ENCODE peak calls at places on chromosomes 11 and 22, in nine cellular contexts. B is thoracic aorta; E is right atrium auricular region; O is lower lobe of right lung; Y is MM.1S; P is naive thymus-derived CD4-positive, alpha-beta T cell; L is tibial nerve; M is Caco-2; Z is heart right ventricle. H is an unnamed sample. For H3K36me3 and H3K4me1, the result is how much of the 10 kb centered on the place peaks cover.

GRCh38 chr11:120517390-120518315 is 6.1 kb downstream of the GRIK4 start:
- DNase-seq in B (no peak), E (no peak), O (peak), Y (no peak), P (no peak), L (no peak), M (no peak), Z (no peak), H (no peak)

GRCh38 chr11:34209809-34210208 is 104.4 kb downstream of the NAT10 start:
- DNase-seq in B (no peak), E (no peak), O (no peak), Y (no peak), P (no peak), L (no peak), M (no peak), Z (no peak), H (no peak)

GRCh38 chr22:32317524-32317923 is 40.1 kb upstream of the RFPL3 start:
- DNase-seq in B (no peak), E (peak), O (no peak), Y (no peak), P (no peak), L (no peak), M (no peak), Z (no peak), H (no peak)

GRCh38 chr11:64877390-64878222 is 815 bp downstream of the EHD1 start:
- DNase-seq in B (no peak), E (no peak), O (no peak), Y (no peak), P (no peak), L (no peak), M (no peak), Z (no peak), H (no peak)

GRCh38 chr11:13440100-13440855 is 22.7 kb downstream of the BTBD10 start:
- DNase-seq in B (no peak), E (no peak), O (no peak), Y (no peak), P (no peak), L (no peak), M (no peak), Z (peak), H (peak)

GRCh38 chr22:23218867-23219251 is 38.5 kb downstream of the BCR start:
- DNase-seq in B (no peak), E (no peak), O (peak), Y (no peak), P (no peak), L (no peak), M (no peak), Z (no peak), H (peak)

GRCh38 chr11:74380746-74381439 is 17.3 kb downstream of the PGM2L1 start:
- DNase-seq in B (no peak), E (no peak), O (no peak), Y (no peak), P (no peak), L (no peak), M (no peak), Z (no peak), H (no peak)

GRCh38 chr11:29343465-29344333 is 673.1 kb downstream of the KCNA4 start:
- DNase-seq in B (no peak), E (no peak), O (peak), Y (peak), P (peak), L (peak), M (peak), Z (peak), H (peak)

GRCh38 chr11:22725079-22725478 is 58.7 kb downstream of the GAS2 start:
- DNase-seq in B (no peak), E (no peak), O (no peak), Y (no peak), P (no peak), L (no peak), M (no peak), Z (no peak), H (no peak)

GRCh38 chr11:119169272-119169719 is 771 bp downstream of the NLRX1 start:
- DNase-seq in B (no peak), E (peak), O (peak), Y (no peak), P (peak), L (no peak), M (no peak), Z (peak), H (no peak)

GRCh38 chr11:75241036-75241905 is 697 bp downstream of the TPBGL start:
- DNase-seq in B (no peak), E (peak), O (peak), Y (peak), P (peak), L (peak), M (peak), Z (peak), H (peak)

GRCh38 chr22:31279327-31279669 is 13.0 kb downstream of the PIK3IP1 start:
- DNase-seq in B (no peak), E (no peak), O (no peak), Y (no peak), P (no peak), L (no peak), M (no peak), Z (no peak), H (no peak)

GRCh38 chr22:27504854-27505253 is 296.7 kb downstream of the MN1 start:
- DNase-seq in B (no peak), E (no peak), O (no peak), Y (no peak), P (no peak), L (no peak), M (no peak), Z (no peak), H (no peak)

GRCh38 chr11:69746140-69746539 is 29.0 kb downstream of the FGF4 start:
- DNase-seq in B (no peak), E (no peak), O (no peak), Y (no peak), P (no peak), L (no peak), M (no peak), Z (no peak), H (peak)

GRCh38 chr11:105000167-105000566 is 22.8 kb downstream of the CASP5 start:
- DNase-seq in B (no peak), E (no peak), O (no peak), Y (no peak), P (no peak), L (no peak), M (peak), Z (no peak), H (no peak)

GRCh38 chr11:125892071-125892470 is 4.6 kb downstream of the HYLS1 start:
- DNase-seq in B (no peak), E (no peak), O (no peak), Y (no peak), P (no peak), L (no peak), M (no peak), Z (no peak), H (peak)

GRCh38 chr11:125890447-125891100 is 3.1 kb downstream of the HYLS1 start:
- DNase-seq in B (no peak), E (no peak), O (no peak), Y (no peak), P (no peak), L (no peak), M (no peak), Z (no peak), H (peak)

GRCh38 chr11:125887373-125888324 is at the start of gene HYLS1:
- DNase-seq in B (peak), E (peak), O (peak), Y (peak), P (peak), L (peak), M (peak), Z (peak), H (peak)

GRCh38 chr11:125892994-125893393 is 5.5 kb downstream of the HYLS1 start:
- DNase-seq in B (no peak), E (no peak), O (no peak), Y (no peak), P (no peak), L (no peak), M (no peak), Z (no peak), H (no peak)
- H3K36me3 ChIP-seq in B (under half), E (under half), O (half or more), Y (under half), P (under half), L (under half), M (under half), Z (under half), H (under half)

DNA sequence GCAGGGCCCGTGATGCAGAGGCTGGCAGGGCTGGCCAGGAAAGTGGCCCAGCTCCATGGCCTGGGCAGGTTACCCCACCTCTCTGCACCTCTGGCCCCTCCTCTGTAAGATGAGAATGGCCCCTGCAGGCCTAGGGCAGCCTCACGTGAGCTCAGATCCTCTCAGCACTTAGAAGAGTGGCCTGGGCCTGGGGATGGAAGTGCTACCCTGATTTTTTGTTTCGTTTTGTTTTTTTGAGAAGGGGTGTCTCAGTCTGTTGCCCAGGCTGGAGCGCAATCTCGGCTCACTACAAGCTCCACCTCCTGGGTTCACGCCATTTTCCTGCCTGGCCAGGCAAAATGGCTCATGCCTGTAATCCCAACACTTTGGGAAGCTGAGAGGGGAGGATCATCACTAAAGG is 982 bp downstream of the APOBEC3H start:
- DNase-seq in B (no peak), E (no peak), O (no peak), Y (peak), P (no peak), L (no peak), M (no peak), Z (no peak), H (no peak)
- H3K4me1 ChIP-seq in B (under half), E (under half), O (under half), Y (under half), P (half or more), L (under half), M (under half), Z (under half), H (under half)

GRCh38 chr11:88404363-88404762 is 66.8 kb upstream of the CTSC start:
- DNase-seq in B (no peak), E (no peak), O (no peak), Y (no peak), P (no peak), L (no peak), M (no peak), Z (no peak), H (no peak)

GRCh38 chr11:88402192-88402715 is 64.7 kb upstream of the CTSC start:
- DNase-seq in B (no peak), E (no peak), O (no peak), Y (no peak), P (no peak), L (no peak), M (no peak), Z (no peak), H (peak)

GRCh38 chr11:88405853-88406252 is 68.3 kb upstream of the CTSC start:
- DNase-seq in B (no peak), E (no peak), O (no peak), Y (no peak), P (no peak), L (no peak), M (no peak), Z (no peak), H (no peak)

GRCh38 chr11:88404932-88405710 is 67.6 kb upstream of the CTSC start:
- DNase-seq in B (no peak), E (no peak), O (no peak), Y (no peak), P (no peak), L (no peak), M (no peak), Z (no peak), H (no peak)

DNA sequence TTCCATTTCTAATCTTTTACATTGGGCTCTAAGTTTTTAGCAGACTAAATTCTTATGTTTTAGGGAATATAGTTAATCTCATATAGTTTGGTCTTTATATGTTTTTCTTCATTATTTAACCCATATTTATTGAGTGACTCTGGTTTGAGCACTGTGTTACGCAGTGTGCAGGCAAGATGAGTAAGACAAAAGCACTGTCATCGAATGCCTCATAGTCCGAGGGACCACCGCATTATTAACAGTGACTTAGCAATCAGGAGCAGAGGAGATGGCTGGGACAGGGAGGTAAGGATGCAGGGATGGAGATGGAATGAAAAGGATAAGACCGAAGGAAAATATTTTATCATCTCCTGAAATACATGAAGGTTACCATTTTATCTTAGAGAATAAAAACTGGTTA is 65.2 kb upstream of the CTSC start:
- DNase-seq in B (no peak), E (no peak), O (no peak), Y (no peak), P (no peak), L (no peak), M (no peak), Z (no peak), H (no peak)
- H3K4me3 ChIP-seq in B (no peak), E (no peak), O (no peak), Y (no peak), P (no peak), L (no peak), M (no peak), Z (no peak), H (no peak)

GRCh38 chr11:61309739-61310138 is 14.6 kb upstream of the VWCE start:
- DNase-seq in B (no peak), E (no peak), O (no peak), Y (no peak), P (no peak), L (no peak), M (no peak), Z (no peak), H (no peak)
- H3K36me3 ChIP-seq in B (half or more), E (half or more), O (half or more), Y (under half), P (under half), L (under half), M (under half), Z (under half), H (half or more)

GRCh38 chr11:95688501-95689222 is 100.9 kb downstream of the FAM76B start:
- DNase-seq in B (no peak), E (no peak), O (no peak), Y (no peak), P (no peak), L (no peak), M (no peak), Z (no peak), H (no peak)
- H3K4me1 ChIP-seq in B (under half), E (under half), O (under half), Y (under half), P (under half), L (under half), M (under half), Z (under half), H (under half)

DNA sequence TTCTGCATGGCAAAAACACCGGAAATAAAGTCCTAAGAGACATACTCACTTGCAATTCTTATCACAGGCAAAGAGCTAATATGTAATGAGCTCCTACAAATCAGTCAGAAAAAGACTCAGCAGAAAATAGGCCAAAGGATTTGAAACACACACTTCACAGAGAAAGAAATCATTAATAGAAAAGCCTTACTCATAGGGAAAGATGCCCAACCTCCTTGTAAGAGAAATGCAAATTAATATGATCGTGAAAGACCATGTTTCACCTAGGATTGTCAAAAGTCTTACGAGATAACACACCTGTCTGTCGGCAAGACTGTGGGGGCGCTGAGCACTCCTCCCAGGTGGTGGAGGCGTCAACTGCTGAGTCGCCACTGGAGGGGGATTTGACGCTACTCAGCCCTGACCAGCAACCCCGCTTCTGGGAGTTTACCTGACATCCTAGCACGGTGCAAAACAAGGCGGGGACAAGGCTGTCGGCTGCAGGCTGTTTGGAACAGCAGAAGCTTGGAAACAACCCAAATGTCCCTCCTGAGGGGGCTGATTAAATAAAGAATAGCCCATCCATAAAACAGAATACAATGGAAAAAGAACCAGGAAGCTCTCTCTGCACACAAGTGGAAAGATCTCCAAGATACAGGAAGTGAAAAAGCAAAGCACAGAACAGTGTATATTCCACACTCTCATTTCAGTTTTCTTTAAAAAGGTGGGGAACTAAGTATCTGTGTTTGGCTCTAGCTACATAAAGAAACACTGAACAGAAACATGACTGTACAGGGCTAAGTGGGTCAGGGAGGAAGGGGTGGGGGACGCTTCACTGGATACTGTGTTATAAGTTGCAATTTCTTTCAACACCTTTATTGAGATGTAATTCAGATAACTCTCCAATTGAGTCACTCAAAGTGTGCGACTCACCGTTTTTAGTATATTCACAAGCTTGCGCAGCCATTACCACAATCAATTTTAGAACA is 11.5 kb downstream of the CSNK1E start:
- DNase-seq in B (no peak), E (no peak), O (no peak), Y (peak), P (no peak), L (no peak), M (no peak), Z (no peak), H (no peak)
- H3K4me3 ChIP-seq in B (no peak), E (no peak), O (peak), Y (peak), P (no peak), L (no peak), M (no peak), Z (no peak), H (no peak)

GRCh38 chr22:37887610-37888378 is 18.3 kb upstream of the MICALL1 start:
- DNase-seq in B (no peak), E (no peak), O (no peak), Y (no peak), P (no peak), L (peak), M (peak), Z (no peak), H (peak)
- H3K36me3 ChIP-seq in B (under half), E (half or more), O (half or more), Y (under half), P (under half), L (under half), M (under half), Z (under half), H (half or more)

H was measured in SJSA1.